ENCODE peak calls at places on chromosomes 12 and 14, in ten cellular contexts. N, D, I, O, Q, E, T, L, H and P are unnamed samples.
A peak's percentile ranks its signal among the peaks of the same experiment; 100 is the strongest.

GRCh38 chr12:117832459-117833457 is 136.0 kb downstream of the KSR2 start:
- DNase-seq in N (no peak), D (peak; percentile 23), I (peak; percentile 79), O (peak; percentile 8), Q (no peak), E (no peak), T (no peak), L (no peak), H (no peak), P (no peak)

GRCh38 chr12:50057000-50057841 is at the start of gene ASIC1:
- DNase-seq in N (peak; percentile 38), D (peak; percentile 68), I (peak; percentile 19), O (peak; percentile 52), Q (peak; percentile 37), E (peak; percentile 25), T (peak; percentile 8), L (peak; percentile 48), H (peak; percentile 65), P (peak; percentile 54)

GRCh38 chr12:32248594-32249140 is 142.0 kb downstream of the BICD1 start:
- DNase-seq in N (no peak), D (no peak), I (no peak), O (no peak), Q (no peak), E (no peak), T (no peak), L (no peak), H (no peak), P (no peak)

GRCh38 chr12:69389836-69390235 is 30.3 kb downstream of the YEATS4 start:
- DNase-seq in N (no peak), D (no peak), I (no peak), O (peak; percentile 26), Q (no peak), E (no peak), T (no peak), L (no peak), H (no peak), P (no peak)

GRCh38 chr12:5723711-5724252 is 221.3 kb downstream of the ANO2 start:
- DNase-seq in N (no peak), D (no peak), I (no peak), O (no peak), Q (no peak), E (no peak), T (no peak), L (no peak), H (no peak), P (no peak)

GRCh38 chr14:102805454-102805891 is 28.2 kb downstream of the TRAF3 start:
- DNase-seq in N (no peak), D (no peak), I (peak; percentile 43), O (peak; percentile 51), Q (no peak), E (peak; percentile 38), T (no peak), L (no peak), H (no peak), P (no peak)

GRCh38 chr12:27290501-27291168 is 42.0 kb upstream of the BMAL2 start:
- DNase-seq in N (no peak), D (no peak), I (no peak), O (no peak), Q (no peak), E (no peak), T (peak; percentile 6), L (no peak), H (no peak), P (no peak)

GRCh38 chr12:34363050-34363673 is 340.9 kb downstream of the ALG10 start:
- DNase-seq in N (no peak), D (peak; percentile 8), I (no peak), O (no peak), Q (no peak), E (no peak), T (no peak), L (no peak), H (no peak), P (no peak)

GRCh38 chr12:24360057-24360456 is 410.6 kb upstream of the SOX5 start:
- DNase-seq in N (peak; percentile 19), D (no peak), I (no peak), O (peak; percentile 34), Q (no peak), E (no peak), T (no peak), L (no peak), H (no peak), P (no peak)

GRCh38 chr14:92500491-92500941 is 13.1 kb upstream of the RIN3 start:
- DNase-seq in N (no peak), D (no peak), I (no peak), O (no peak), Q (no peak), E (no peak), T (no peak), L (peak; percentile 61), H (peak; percentile 21), P (no peak)

GRCh38 chr14:61569783-61570182 is 125.5 kb upstream of the HIF1A start:
- DNase-seq in N (no peak), D (peak; percentile 80), I (peak; percentile 54), O (peak; percentile 96), Q (no peak), E (peak; percentile 3), T (no peak), L (no peak), H (peak; percentile 61), P (peak; percentile 98)

GRCh38 chr12:117580718-117581062 is 219.3 kb upstream of the NOS1 start:
- DNase-seq in N (peak; percentile 12), D (peak; percentile 31), I (no peak), O (no peak), Q (no peak), E (no peak), T (no peak), L (no peak), H (no peak), P (no peak)

GRCh38 chr12:99453831-99454538 is 193.6 kb upstream of the GARIN6 start:
- DNase-seq in N (no peak), D (no peak), I (no peak), O (no peak), Q (no peak), E (no peak), T (no peak), L (no peak), H (no peak), P (no peak)

GRCh38 chr12:48121522-48121921 is 2.4 kb downstream of the PFKM start:
- DNase-seq in N (no peak), D (no peak), I (no peak), O (no peak), Q (no peak), E (no peak), T (no peak), L (no peak), H (no peak), P (no peak)

GRCh38 chr14:96574633-96575191 is 72.5 kb downstream of the PAPOLA start:
- DNase-seq in N (peak; percentile 82), D (peak; percentile 32), I (peak; percentile 20), O (peak; percentile 91), Q (no peak), E (no peak), T (peak; percentile 21), L (no peak), H (no peak), P (no peak)

GRCh38 chr12:48454675-48455074 is 17.7 kb upstream of the ANP32D start:
- DNase-seq in N (no peak), D (no peak), I (peak; percentile 47), O (peak; percentile 57), Q (no peak), E (no peak), T (no peak), L (peak; percentile 22), H (no peak), P (peak; percentile 12)

GRCh38 chr12:89353823-89354629 is 1.7 kb upstream of the DUSP6 start:
- DNase-seq in N (peak; percentile 77), D (peak; percentile 83), I (peak; percentile 62), O (peak; percentile 63), Q (peak; percentile 51), E (peak; percentile 63), T (peak; percentile 64), L (peak; percentile 35), H (peak; percentile 73), P (no peak)

GRCh38 chr12:27821259-27821973 is 41.4 kb upstream of the MANSC4 start:
- DNase-seq in N (peak; percentile 64), D (peak; percentile 61), I (peak; percentile 75), O (peak; percentile 87), Q (no peak), E (peak; percentile 17), T (no peak), L (peak; percentile 84), H (no peak), P (peak; percentile 36)

GRCh38 chr14:81164167-81164774 is 56.5 kb downstream of the GTF2A1 start:
- DNase-seq in N (peak; percentile 27), D (peak; percentile 57), I (peak; percentile 85), O (peak; percentile 87), Q (peak; percentile 33), E (no peak), T (peak; percentile 54), L (peak; percentile 72), H (no peak), P (peak; percentile 44)

GRCh38 chr14:91830777-91831176 is 36.6 kb downstream of the TC2N start:
- DNase-seq in N (peak; percentile 67), D (no peak), I (no peak), O (no peak), Q (no peak), E (no peak), T (peak; percentile 74), L (peak; percentile 5), H (no peak), P (no peak)

GRCh38 chr12:118311666-118312065 is 61.0 kb downstream of the TAOK3 start:
- DNase-seq in N (no peak), D (no peak), I (no peak), O (no peak), Q (no peak), E (no peak), T (no peak), L (no peak), H (no peak), P (no peak)

GRCh38 chr14:28635387-28635786 is 131.2 kb upstream of the FOXG1 start:
- DNase-seq in N (no peak), D (no peak), I (no peak), O (peak; percentile 71), Q (no peak), E (no peak), T (peak; percentile 4), L (peak; percentile 57), H (no peak), P (no peak)

GRCh38 chr14:67514650-67515385 is 18.3 kb upstream of the PLEKHH1 start:
- DNase-seq in N (no peak), D (peak; percentile 51), I (no peak), O (peak; percentile 31), Q (peak; percentile 13), E (peak; percentile 46), T (no peak), L (peak; percentile 29), H (peak; percentile 62), P (peak; percentile 18)

GRCh38 chr14:63632932-63633514 is 8.6 kb downstream of the WDR89 start:
- DNase-seq in N (no peak), D (peak; percentile 28), I (peak; percentile 40), O (peak; percentile 43), Q (no peak), E (peak; percentile 32), T (no peak), L (no peak), H (no peak), P (no peak)

GRCh38 chr12:93706824-93707223 is 29.6 kb downstream of the CRADD start:
- DNase-seq in N (no peak), D (no peak), I (peak; percentile 61), O (peak; percentile 48), Q (no peak), E (no peak), T (no peak), L (no peak), H (no peak), P (no peak)

GRCh38 chr14:80764921-80765507 is 176.5 kb downstream of the CEP128 start:
- DNase-seq in N (no peak), D (no peak), I (no peak), O (no peak), Q (no peak), E (no peak), T (no peak), L (no peak), H (no peak), P (no peak)

GRCh38 chr12:67430708-67431335 is 161.7 kb downstream of the CAND1 start:
- DNase-seq in N (no peak), D (no peak), I (no peak), O (peak; percentile 44), Q (no peak), E (no peak), T (no peak), L (peak; percentile 71), H (no peak), P (no peak)

GRCh38 chr12:43988838-43989560 is 153.1 kb downstream of the TMEM117 start:
- DNase-seq in N (no peak), D (peak; percentile 12), I (no peak), O (peak; percentile 17), Q (no peak), E (no peak), T (no peak), L (no peak), H (no peak), P (no peak)